ENCODE peak calls at places on chromosomes 1 and 21, in seven cellular contexts. Q is BJ, B is A549, H is lower lobe of right lung, T is breast epithelium, A is Peyer's patch, K is GM13977. R is an unnamed sample.

GRCh38 chr1:53535846-53536245 is 76.6 kb downstream of the DMRTB1 start:
- DNase-seq in K (no peak), H (no peak), Q (no peak), B (no peak), A (no peak), T (no peak), R (no peak)

GRCh38 chr1:35717911-35718476 is 690 bp downstream of the C1orf216 start:
- DNase-seq in K (no peak), A (no peak), T (no peak), B (peak), Q (no peak), H (peak), R (no peak)

GRCh38 chr1:227942021-227942715 is 5.6 kb downstream of the WNT9A start:
- DNase-seq in T (peak), Q (no peak), K (no peak), B (no peak), H (no peak), A (peak), R (peak)

GRCh38 chr1:26020390-26020789 is 1.2 kb upstream of the EXTL1 start:
- DNase-seq in B (no peak), K (no peak), Q (no peak), T (no peak), H (no peak), A (no peak), R (no peak)

GRCh38 chr1:62438163-62438562 is 1.3 kb downstream of the USP1 start:
- DNase-seq in K (no peak), H (no peak), T (no peak), A (no peak), B (no peak), Q (no peak), R (no peak)

GRCh38 chr1:233172201-233172600 is 123.3 kb downstream of the PCNX2 start:
- DNase-seq in T (no peak), A (no peak), B (no peak), Q (no peak), H (no peak), K (no peak), R (no peak)

GRCh38 chr21:31671146-31671716 is 11.7 kb downstream of the SOD1 start:
- DNase-seq in A (no peak), B (no peak), H (no peak), T (no peak), K (no peak), Q (no peak), R (no peak)

GRCh38 chr1:172870901-172871606 is 179.7 kb downstream of the TNFSF18 start:
- DNase-seq in H (no peak), Q (no peak), A (no peak), B (no peak), T (no peak), K (peak), R (no peak)

GRCh38 chr21:32380940-32381339 is 11.9 kb downstream of the URB1 start:
- DNase-seq in B (no peak), Q (no peak), T (no peak), K (no peak), H (no peak), A (no peak), R (no peak)

GRCh38 chr1:112957133-112957812 is 1.3 kb upstream of the SLC16A1 start:
- DNase-seq in B (peak), T (no peak), Q (peak), A (no peak), H (no peak), K (peak), R (no peak)

GRCh38 chr1:110647254-110647891 is 27.4 kb downstream of the KCNA3 start:
- DNase-seq in B (no peak), T (no peak), H (no peak), A (no peak), K (no peak), Q (peak), R (no peak)

GRCh38 chr1:111441573-111442192 is 7.4 kb downstream of the WDR77 start:
- DNase-seq in B (no peak), A (no peak), K (peak), H (no peak), T (no peak), Q (no peak), R (no peak)

GRCh38 chr1:69400128-69400527 is 167.6 kb upstream of the LRRC7 start:
- DNase-seq in B (no peak), K (no peak), T (no peak), Q (no peak), A (no peak), H (no peak), R (no peak)

GRCh38 chr1:1273152-1273534 is 511 bp downstream of the UBE2J2 start:
- DNase-seq in T (no peak), A (no peak), B (no peak), Q (no peak), K (no peak), H (no peak), R (no peak)

GRCh38 chr1:204213668-204214662 is at the start of gene GOLT1A:
- DNase-seq in K (peak), Q (peak), H (peak), A (peak), B (peak), T (peak), R (no peak)

GRCh38 chr1:184524248-184524647 is 137.4 kb downstream of the C1orf21 start:
- DNase-seq in A (no peak), K (no peak), T (no peak), B (no peak), H (no peak), Q (no peak), R (no peak)

GRCh38 chr21:36891123-36891522 is 75.3 kb downstream of the HLCS start:
- DNase-seq in B (no peak), K (no peak), T (no peak), H (no peak), A (no peak), Q (no peak), R (no peak)

GRCh38 chr1:11594222-11594621 is 60.0 kb downstream of the FBXO2 start:
- DNase-seq in T (no peak), Q (no peak), H (no peak), B (no peak), K (no peak), A (no peak), R (no peak)

GRCh38 chr21:45035477-45035848 is 38.9 kb upstream of the ADARB1 start:
- DNase-seq in B (no peak), A (no peak), K (no peak), H (no peak), T (no peak), Q (no peak), R (no peak)

GRCh38 chr1:51299185-51299584 is 31.2 kb downstream of the TTC39A start:
- DNase-seq in B (no peak), Q (no peak), K (no peak), H (no peak), T (peak), A (no peak), R (no peak)
- TF ChIP-seq CTCF in B (no peak), Q (no peak), K (no peak), H (no peak), T (no peak), A (no peak), R (no peak)

DNA sequence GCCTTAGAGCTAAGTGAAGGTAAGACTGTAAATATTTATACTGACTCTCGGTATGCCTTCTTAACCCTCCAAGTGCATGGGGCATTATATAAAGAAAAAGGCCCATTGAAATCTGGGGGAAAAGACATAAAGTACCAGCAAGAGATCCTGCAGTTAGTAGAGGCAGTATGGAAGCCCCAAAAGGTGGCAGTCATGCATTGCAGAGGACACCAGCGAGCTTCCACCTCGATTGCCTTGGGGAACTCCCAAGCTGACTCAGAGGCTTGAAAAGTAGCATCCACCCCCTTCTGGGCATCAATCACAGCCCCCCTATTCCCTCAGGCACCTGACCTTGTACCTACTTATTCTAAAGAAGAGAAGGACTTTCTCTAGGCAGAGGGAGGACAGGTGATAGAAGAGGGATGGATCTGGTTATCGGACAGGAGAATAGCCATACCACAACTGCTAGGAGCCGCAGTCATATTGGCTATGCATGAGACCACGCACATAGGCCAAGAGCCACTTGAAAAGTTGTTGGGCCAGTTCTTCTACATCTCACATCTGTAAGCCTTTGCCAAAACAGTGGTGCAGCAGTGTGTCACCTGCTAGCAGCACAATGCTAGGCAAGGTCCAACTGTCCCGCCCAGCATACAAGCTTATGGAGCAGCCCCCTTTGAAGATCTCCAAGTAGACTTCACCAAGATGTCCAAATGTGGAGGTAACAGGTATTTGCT is 19.4 kb downstream of the PLA2G2F start:
- DNase-seq in K (no peak), H (no peak), B (no peak), Q (no peak), T (no peak), A (no peak), R (no peak)
- TF ChIP-seq CTCF in K (peak), H (no peak), B (peak), Q (no peak), T (no peak), A (no peak), R (no peak)

GRCh38 chr1:155001688-155002474 is 721 bp upstream of the ZBTB7B start:
- DNase-seq in T (peak), Q (peak), H (peak), K (peak), A (peak), B (peak), R (peak)
- TF ChIP-seq CTCF in T (no peak), Q (peak), H (peak), K (peak), A (peak), B (peak), R (no peak)

GRCh38 chr1:152912900-152913299 is 4.6 kb downstream of the IVL start:
- DNase-seq in A (no peak), T (no peak), H (no peak), Q (no peak), K (no peak), B (no peak), R (no peak)

GRCh38 chr1:152912471-152912870 is 4.1 kb downstream of the IVL start:
- DNase-seq in H (no peak), Q (no peak), B (no peak), T (no peak), K (no peak), A (no peak), R (no peak)

DNA sequence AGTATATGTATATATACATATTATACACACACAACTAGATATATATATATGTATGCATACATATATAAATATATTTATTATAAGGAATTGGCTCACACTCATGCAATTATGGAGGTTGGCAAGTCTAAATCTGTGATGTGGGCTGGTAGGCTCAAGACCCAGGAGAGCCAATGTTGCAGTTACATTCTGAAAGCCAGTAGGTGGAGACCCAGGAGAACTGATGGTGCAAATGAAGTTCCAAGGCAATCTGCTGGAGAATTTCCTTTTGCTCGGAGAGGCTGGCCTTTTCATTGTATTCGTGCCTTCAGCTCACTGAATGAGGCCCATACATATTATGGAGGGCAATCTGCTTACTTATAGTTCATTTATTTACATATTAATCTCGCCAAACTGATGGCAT is 9.4 kb downstream of the IVL start:
- DNase-seq in Q (no peak), H (no peak), T (no peak), B (no peak), K (no peak), A (no peak), R (no peak)
- TF ChIP-seq CTCF in Q (peak), H (no peak), T (no peak), B (peak), K (peak), A (no peak), R (no peak)

GRCh38 chr1:205918955-205919746 is 24.1 kb downstream of the SLC26A9 start:
- DNase-seq in H (peak), T (peak), B (peak), A (peak), Q (no peak), K (peak), R (peak)
- TF ChIP-seq CTCF in H (peak), T (peak), B (peak), A (peak), Q (peak), K (peak), R (peak)

DNA sequence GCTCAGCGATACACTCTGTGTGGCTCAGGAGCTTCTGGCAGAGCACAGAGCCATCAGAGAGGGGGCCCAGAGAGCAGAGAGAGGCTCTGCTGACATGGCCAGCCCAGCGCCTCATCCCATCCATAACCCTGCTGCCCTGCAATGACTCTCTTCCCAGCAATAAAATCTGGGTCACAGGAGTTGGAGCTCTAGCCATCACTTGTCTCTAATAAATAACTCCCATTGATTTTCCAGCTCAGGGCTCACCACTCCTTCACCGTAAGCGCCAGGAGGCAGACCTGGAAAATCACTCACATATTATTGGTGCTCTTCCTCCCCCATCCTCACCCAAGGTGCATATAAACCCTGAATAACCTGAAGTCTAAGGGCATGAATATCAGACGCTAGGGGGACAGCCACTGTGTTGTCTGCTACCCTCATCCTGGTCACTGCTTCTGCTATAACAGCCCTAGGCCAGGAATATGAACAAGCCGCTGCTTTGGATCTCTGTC is at the start of gene APCS:
- DNase-seq in A (no peak), T (no peak), K (no peak), Q (no peak), H (no peak), B (no peak), R (no peak)
- TF ChIP-seq CTCF in A (no peak), T (no peak), K (no peak), Q (no peak), H (no peak), B (no peak), R (no peak)

GRCh38 chr1:157119008-157119407 is 19.2 kb downstream of the ETV3 start:
- DNase-seq in T (peak), K (no peak), Q (no peak), H (no peak), A (no peak), B (no peak), R (no peak)

GRCh38 chr1:157119448-157119847 is 18.7 kb downstream of the ETV3 start:
- DNase-seq in H (no peak), A (no peak), Q (no peak), T (no peak), K (no peak), B (no peak), R (no peak)

GRCh38 chr1:157124855-157125254 is 13.3 kb downstream of the ETV3 start:
- DNase-seq in B (no peak), K (no peak), T (no peak), H (no peak), A (no peak), Q (no peak), R (no peak)
- TF ChIP-seq CTCF in B (no peak), K (peak), T (no peak), H (no peak), A (no peak), Q (no peak), R (no peak)

GRCh38 chr1:150213170-150214098 is 22.5 kb downstream of the ANP32E start:
- DNase-seq in T (peak), Q (peak), H (peak), B (peak), K (peak), A (peak), R (peak)
- TF ChIP-seq CTCF in T (no peak), Q (peak), H (peak), B (peak), K (peak), A (peak), R (peak)

DNA sequence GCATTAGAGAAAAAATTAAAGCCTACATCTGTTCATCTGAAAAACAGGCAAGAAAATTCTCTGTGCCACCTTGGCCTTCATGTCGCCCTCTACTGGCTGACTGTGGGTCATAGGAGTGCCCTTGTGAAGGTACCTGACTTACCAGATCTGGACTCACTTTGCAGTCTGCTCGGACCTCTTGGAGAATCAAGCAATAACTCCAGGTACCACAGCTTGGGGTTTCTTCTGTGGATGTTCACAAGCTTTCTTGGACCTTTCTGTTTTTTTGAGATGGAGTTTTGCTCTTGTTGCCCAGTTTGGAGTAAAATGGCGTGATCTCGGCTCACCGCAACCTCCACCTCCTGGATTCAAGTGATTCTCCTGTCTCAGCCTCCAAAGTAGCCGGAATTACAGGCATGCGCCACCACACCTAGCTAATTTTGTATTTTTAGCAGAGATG is 2.4 kb upstream of the PRAMEF18 start:
- DNase-seq in A (no peak), H (no peak), K (peak), Q (no peak), B (no peak), T (no peak), R (no peak)
- TF ChIP-seq CTCF in A (no peak), H (peak), K (peak), Q (no peak), B (peak), T (no peak), R (peak)

GRCh38 chr1:201309420-201309819 is 26.1 kb downstream of the PKP1 start:
- DNase-seq in B (peak), T (peak), H (peak), A (peak), Q (no peak), K (peak), R (no peak)
- TF ChIP-seq CTCF in B (no peak), T (peak), H (peak), A (no peak), Q (peak), K (peak), R (no peak)

R was measured in natural killer cell.